ENCODE peak calls at places on chromosomes 7 and 10, in eight cellular contexts. F is NCI-H1048, Y is putamen, V is heart right ventricle, O is cardiac fibroblast, L is EL, K is AG10803, U is psoas muscle. R is an unnamed sample.
A peak's percentile ranks its signal among the peaks of the same experiment; 100 is the strongest.

GRCh38 chr10:113326160-113327111 is 226.4 kb upstream of the HABP2 start:
- DNase-seq in L (peak; percentile 94), K (peak; percentile 88), O (peak; percentile 89), V (peak; percentile 46), F (no peak), U (peak; percentile 79), Y (peak; percentile 84), R (peak; percentile 84)

GRCh38 chr7:146654048-146654447 is 537.4 kb downstream of the CNTNAP2 start:
- DNase-seq in Y (no peak), K (no peak), V (no peak), L (no peak), F (no peak), O (no peak), U (no peak), R (no peak)

GRCh38 chr7:6637544-6638229 is 569 bp downstream of the ZNF316 start:
- DNase-seq in U (no peak), V (no peak), L (peak; percentile 38), Y (no peak), K (peak; percentile 6), F (no peak), O (no peak), R (no peak)

GRCh38 chr7:13981070-13981469 is 8.4 kb downstream of the ETV1 start:
- DNase-seq in L (peak; percentile 87), V (peak; percentile 64), K (peak; percentile 97), Y (no peak), U (no peak), F (no peak), O (peak; percentile 97), R (peak; percentile 92)

GRCh38 chr10:103881420-103882284 is 26.3 kb upstream of the SH3PXD2A start:
- DNase-seq in F (no peak), V (peak; percentile 41), U (peak; percentile 41), Y (peak; percentile 74), L (no peak), K (no peak), O (no peak), R (no peak)

GRCh38 chr10:132281915-132282666 is 25.7 kb downstream of the STK32C start:
- DNase-seq in Y (no peak), V (no peak), K (no peak), F (no peak), U (peak; percentile 16), O (no peak), L (no peak), R (no peak)

GRCh38 chr10:4661572-4662255 is 164.3 kb upstream of the AKR1E2 start:
- DNase-seq in K (peak; percentile 37), U (peak; percentile 89), O (no peak), F (no peak), Y (no peak), V (peak; percentile 83), L (no peak), R (no peak)

GRCh38 chr7:5450549-5451327 is 27.1 kb upstream of the TNRC18 start:
- DNase-seq in O (peak; percentile 37), L (peak; percentile 40), F (no peak), K (no peak), U (peak; percentile 47), V (peak; percentile 55), Y (no peak), R (no peak)

GRCh38 chr10:131636841-131637724 is 263.7 kb upstream of the PPP2R2D start:
- DNase-seq in F (no peak), L (no peak), V (no peak), Y (no peak), K (no peak), O (no peak), U (peak; percentile 36), R (no peak)

GRCh38 chr7:33050425-33051318 is 11.9 kb downstream of the NT5C3A start:
- DNase-seq in F (no peak), K (peak; percentile 54), Y (no peak), U (no peak), L (peak; percentile 54), O (peak; percentile 65), V (no peak), R (no peak)

GRCh38 chr7:80876894-80877414 is 41.9 kb downstream of the SEMA3C start:
- DNase-seq in K (peak; percentile 70), Y (no peak), U (no peak), V (no peak), O (peak; percentile 32), L (peak; percentile 89), F (no peak), R (peak; percentile 49)

GRCh38 chr10:18666810-18667209 is 7.6 kb downstream of the ARL5B start:
- DNase-seq in K (peak; percentile 70), U (no peak), O (peak; percentile 74), Y (no peak), L (peak; percentile 82), F (no peak), V (no peak), R (no peak)

GRCh38 chr10:96632974-96633373 is 46.2 kb upstream of the TM9SF3 start:
- DNase-seq in K (no peak), F (no peak), L (no peak), U (no peak), Y (no peak), O (no peak), V (no peak), R (no peak)

GRCh38 chr10:69466158-69466490 is 14.9 kb downstream of the TSPAN15 start:
- DNase-seq in O (no peak), U (no peak), L (no peak), Y (no peak), K (no peak), F (no peak), V (no peak), R (no peak)

GRCh38 chr10:75202321-75203096 is 8.1 kb upstream of the VDAC2 start:
- DNase-seq in K (peak; percentile 72), F (no peak), L (peak; percentile 79), V (peak; percentile 78), U (peak; percentile 69), O (peak; percentile 80), Y (no peak), R (no peak)

GRCh38 chr7:1569016-1569415 is 816 bp downstream of the PSMG3 start:
- DNase-seq in Y (no peak), K (peak; percentile 49), O (peak; percentile 47), L (peak; percentile 65), F (no peak), V (no peak), U (no peak), R (no peak)

GRCh38 chr10:117165557-117166419 is 27.7 kb upstream of the VAX1 start:
- DNase-seq in V (peak; percentile 13), O (peak; percentile 47), Y (peak; percentile 62), U (peak; percentile 30), L (peak; percentile 49), K (peak; percentile 41), F (no peak), R (no peak)

GRCh38 chr7:18663321-18663720 is 167.8 kb downstream of the HDAC9 start:
- DNase-seq in F (no peak), V (peak; percentile 24), U (no peak), Y (no peak), O (no peak), L (no peak), K (no peak), R (no peak)

GRCh38 chr7:85261341-85261740 is 74.5 kb upstream of the SEMA3D start:
- DNase-seq in Y (no peak), V (no peak), K (peak; percentile 48), U (no peak), F (no peak), L (peak; percentile 70), O (no peak), R (no peak)

GRCh38 chr7:156764016-156764669 is 123.6 kb downstream of the RNF32 start:
- DNase-seq in O (peak; percentile 82), L (peak; percentile 55), U (peak; percentile 34), F (peak; percentile 15), V (peak; percentile 58), Y (peak; percentile 77), K (peak; percentile 74), R (no peak)

GRCh38 chr7:129299889-129300288 is 75.1 kb downstream of the AHCYL2 start:
- DNase-seq in U (no peak), L (no peak), K (no peak), Y (no peak), F (no peak), V (no peak), O (no peak), R (no peak)

GRCh38 chr10:104059364-104059763 is 26.3 kb downstream of the COL17A1 start:
- DNase-seq in O (no peak), U (no peak), V (no peak), F (peak; percentile 7), Y (no peak), K (no peak), L (no peak), R (no peak)

GRCh38 chr7:77989981-77990566 is 191.5 kb downstream of the PHTF2 start:
- DNase-seq in U (no peak), F (no peak), O (no peak), V (no peak), Y (peak; percentile 1), L (no peak), K (no peak), R (no peak)

GRCh38 chr7:151432658-151433521 is 7.1 kb downstream of the CRYGN start:
- DNase-seq in V (no peak), F (no peak), U (no peak), L (no peak), O (no peak), Y (no peak), K (no peak), R (no peak)

GRCh38 chr7:99098824-99099498 is 44.9 kb downstream of the SMURF1 start:
- DNase-seq in F (no peak), L (peak; percentile 83), Y (no peak), O (peak; percentile 76), U (no peak), V (no peak), K (peak; percentile 67), R (no peak)

GRCh38 chr7:55381696-55382095 is 16.6 kb downstream of the LANCL2 start:
- DNase-seq in L (no peak), V (no peak), F (no peak), Y (no peak), O (no peak), U (no peak), K (no peak), R (no peak)

GRCh38 chr10:48306265-48306869 is at the start of gene MAPK8:
- DNase-seq in V (peak; percentile 93), Y (peak; percentile 91), U (peak; percentile 94), K (peak; percentile 84), L (peak; percentile 89), O (peak; percentile 86), F (peak; percentile 66), R (peak; percentile 53)

GRCh38 chr10:118958984-118959916 is 70.3 kb upstream of the NANOS1 start:
- DNase-seq in Y (peak; percentile 16), L (peak; percentile 85), K (peak; percentile 85), F (no peak), U (peak; percentile 63), O (peak; percentile 60), V (peak; percentile 68), R (peak; percentile 49)